ENCODE peak calls at places on chromosomes 13 and 19, in seven cellular contexts. K is stomach, J is IMR-90, E is sigmoid colon, X is gastrocnemius medialis, T is heart left ventricle, A is prostate gland. L is an unnamed sample.

GRCh38 chr13:78978381-78978998 is 319.5 kb upstream of the OBI1 start:
- DNase-seq in A (peak; percentile 35), K (peak; percentile 25), T (no peak), X (no peak), E (no peak), J (peak; percentile 61), L (peak; percentile 21)

GRCh38 chr19:39032164-39032918 is at the start of gene FBXO27:
- DNase-seq in A (peak; percentile 10), J (no peak), K (no peak), T (peak; percentile 27), X (no peak), E (no peak), L (peak; percentile 20)

GRCh38 chr19:1355258-1355973 is 28.3 kb upstream of the NDUFS7 start:
- DNase-seq in E (no peak), A (no peak), J (no peak), T (peak; percentile 39), X (no peak), K (no peak), L (peak; percentile 17)

GRCh38 chr13:46855664-46856063 is 41.2 kb downstream of the HTR2A start:
- DNase-seq in E (no peak), A (no peak), X (no peak), K (no peak), T (no peak), J (no peak), L (no peak)

GRCh38 chr19:17333611-17334413 is 843 bp downstream of the ANO8 start:
- DNase-seq in X (no peak), E (no peak), A (no peak), T (no peak), J (peak; percentile 80), K (peak; percentile 64), L (no peak)

GRCh38 chr19:19628499-19629134 is 597 bp upstream of the LPAR2 start:
- DNase-seq in A (peak; percentile 45), J (peak; percentile 48), E (no peak), X (no peak), K (peak; percentile 85), T (no peak), L (peak; percentile 50)

GRCh38 chr13:27446986-27447583 is 3.3 kb downstream of the MTIF3 start:
- DNase-seq in T (no peak), E (no peak), K (no peak), J (no peak), X (no peak), A (no peak), L (no peak)

GRCh38 chr13:99033814-99034213 is 56.0 kb upstream of the DOCK9 start:
- DNase-seq in J (peak; percentile 28), X (no peak), E (no peak), K (no peak), A (no peak), T (no peak), L (no peak)

GRCh38 chr19:34172661-34173144 is 399 bp downstream of the LSM14A start:
- DNase-seq in E (no peak), T (no peak), A (no peak), J (no peak), K (no peak), X (peak; percentile 4), L (no peak)

GRCh38 chr13:51826606-51827005 is 18.4 kb downstream of the TMEM272 start:
- DNase-seq in A (peak; percentile 31), E (peak; percentile 95), T (peak; percentile 64), K (no peak), X (no peak), J (no peak), L (no peak)

GRCh38 chr13:35954207-35954560 is 177.0 kb downstream of the DCLK1 start:
- DNase-seq in K (no peak), T (no peak), X (no peak), A (no peak), J (no peak), E (no peak), L (no peak)

GRCh38 chr19:35118268-35119026 is 2.8 kb downstream of the FXYD3 start:
- DNase-seq in T (no peak), J (no peak), K (peak; percentile 71), E (no peak), A (no peak), X (no peak), L (no peak)

GRCh38 chr19:32316034-32316433 is 29.4 kb upstream of the ZNF507 start:
- DNase-seq in X (no peak), A (no peak), K (no peak), T (no peak), E (no peak), J (no peak), L (no peak)

GRCh38 chr13:50608357-50608756 is 235.1 kb downstream of the DLEU7 start:
- DNase-seq in A (no peak), E (no peak), T (no peak), K (no peak), X (no peak), J (no peak), L (no peak)

GRCh38 chr13:30169442-30169841 is 137.9 kb downstream of the KATNAL1 start:
- DNase-seq in J (no peak), A (no peak), E (no peak), K (no peak), X (no peak), T (no peak), L (no peak)

GRCh38 chr19:38875656-38876345 is 2.3 kb downstream of the RINL start:
- DNase-seq in E (no peak), X (no peak), T (no peak), A (no peak), J (no peak), K (no peak), L (no peak)

GRCh38 chr13:99847318-99847750 is 124.2 kb downstream of the ZIC5 start:
- DNase-seq in J (no peak), T (no peak), E (no peak), K (no peak), A (no peak), X (no peak), L (no peak)

GRCh38 chr13:85093808-85094207 is 705.4 kb downstream of the SLITRK6 start:
- DNase-seq in T (no peak), A (no peak), X (no peak), J (no peak), K (no peak), E (no peak), L (no peak)

GRCh38 chr13:100883453-100883852 is 208.9 kb upstream of the TMTC4 start:
- DNase-seq in K (no peak), X (no peak), J (no peak), A (no peak), T (no peak), E (no peak), L (no peak)

DNA sequence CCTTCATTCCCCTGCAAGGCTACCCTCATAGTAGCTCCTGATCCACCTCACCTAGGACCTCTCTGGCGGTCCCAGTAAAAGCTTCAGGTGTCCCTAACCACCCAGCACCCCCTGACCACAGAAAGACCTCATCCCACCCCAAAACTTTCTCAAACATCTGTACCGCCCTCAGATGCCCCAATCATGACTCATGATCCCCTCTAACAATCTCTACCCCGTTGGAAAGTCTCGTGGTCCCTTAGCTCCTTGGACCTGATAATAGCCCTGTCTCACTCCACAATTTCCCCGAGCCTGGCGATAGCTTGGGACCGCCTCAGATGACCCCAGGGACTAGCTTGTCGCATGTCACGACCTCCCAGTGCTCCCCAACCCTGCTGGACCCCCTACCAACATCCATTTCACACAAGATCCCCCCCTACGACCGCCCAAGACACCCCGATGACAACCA is 512 bp downstream of the NDUFA11 start:
- DNase-seq in X (no peak), K (no peak), T (no peak), J (peak; percentile 49), A (no peak), E (no peak), L (no peak)
- H3K4me1 ChIP-seq in X (peaks cover 20% of the 10 kb centered on the region), K (peaks cover 39% of the 10 kb centered on the region), T (peaks cover 35% of the 10 kb centered on the region), J (peaks cover 4% of the 10 kb centered on the region), A (peaks cover 10% of the 10 kb centered on the region), E (no peaks in the 10 kb centered on the region), L (peaks cover 16% of the 10 kb centered on the region)

GRCh38 chr19:37716140-37716539 is 3.4 kb downstream of the ZNF607 start:
- DNase-seq in A (no peak), K (no peak), J (no peak), E (no peak), T (no peak), X (no peak), L (no peak)

GRCh38 chr19:37718357-37718756 is 1.2 kb downstream of the ZNF607 start:
- DNase-seq in K (no peak), T (no peak), A (no peak), X (no peak), J (no peak), E (no peak), L (no peak)

GRCh38 chr19:37725181-37725580 is 5.6 kb upstream of the ZNF607 start:
- DNase-seq in E (no peak), K (no peak), A (no peak), X (no peak), J (no peak), T (no peak), L (peak; percentile 68)

GRCh38 chr19:37719927-37720265 is 335 bp upstream of the ZNF607 start:
- DNase-seq in X (no peak), J (no peak), E (no peak), A (no peak), K (no peak), T (no peak), L (no peak)

DNA sequence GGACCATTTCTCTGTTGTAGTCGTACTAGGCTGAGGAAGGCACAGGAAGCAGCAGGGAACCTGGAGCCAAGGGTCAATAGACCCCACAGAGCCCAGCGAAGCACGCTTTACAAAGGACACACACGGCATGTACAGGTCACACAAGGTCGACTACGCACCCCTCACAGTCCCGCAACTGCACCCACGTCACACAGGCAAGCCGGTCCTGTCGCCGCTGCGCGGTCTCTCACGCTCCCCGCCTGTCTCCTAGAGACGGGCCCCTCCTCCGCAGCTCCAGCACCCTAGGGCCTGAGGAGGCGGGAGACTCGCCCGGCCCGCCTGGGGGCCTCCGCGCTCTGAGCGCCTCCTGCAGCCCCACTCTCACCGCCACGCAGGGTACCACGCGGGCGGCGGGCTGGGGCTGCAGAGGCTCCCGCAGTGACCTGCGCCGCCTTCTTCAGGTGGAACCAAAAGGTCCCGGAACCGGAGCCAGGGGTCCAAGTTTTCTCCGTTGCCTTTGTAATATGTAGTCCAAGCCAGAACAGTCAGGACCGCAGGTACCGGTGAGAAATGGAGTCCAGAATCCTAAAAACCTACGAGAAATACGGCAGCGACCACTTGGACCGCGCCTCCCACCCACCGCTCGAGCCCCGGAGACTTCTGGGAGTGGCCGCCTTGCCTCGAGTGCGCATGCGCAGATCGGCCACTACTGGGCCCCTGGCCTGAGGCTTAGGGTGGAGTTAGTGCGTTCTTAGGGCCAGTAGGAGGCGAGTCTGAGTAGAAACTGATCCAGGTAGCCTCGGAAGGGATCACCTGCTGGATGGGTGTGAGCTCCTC is at the start of gene ZNF607:
- DNase-seq in T (peak; percentile 92), J (peak; percentile 84), X (peak; percentile 64), A (peak; percentile 86), K (peak; percentile 89), E (peak; percentile 92), L (peak; percentile 95)
- TF ChIP-seq POLR2A in T (no peak), J (no peak), X (peak; percentile 29), A (peak; percentile 50), K (no peak), E (peak; percentile 60), L (peak; percentile 84)

GRCh38 chr13:109654341-109655205 is 131.8 kb downstream of the IRS2 start:
- DNase-seq in T (no peak), X (no peak), K (no peak), A (no peak), J (no peak), E (no peak), L (no peak)
- H3K27ac ChIP-seq in T (peak overlapping the region; percentile 49), X (no peak overlapping the region), K (peak overlapping the region; percentile 54), A (no peak overlapping the region), J (no peak overlapping the region), E (peak overlapping the region; percentile 26), L (no peak overlapping the region)

GRCh38 chr13:109773276-109773675 is 13.1 kb downstream of the IRS2 start:
- DNase-seq in K (no peak), J (no peak), X (no peak), T (no peak), E (no peak), A (no peak), L (no peak)
- H3K4me1 ChIP-seq in K (no peaks in the 10 kb centered on the region), J (peaks cover 3% of the 10 kb centered on the region), X (peaks cover 44% of the 10 kb centered on the region), T (peaks cover 25% of the 10 kb centered on the region), E (no peaks in the 10 kb centered on the region), A (no peaks in the 10 kb centered on the region), L (peaks cover 11% of the 10 kb centered on the region)